ENCODE peak calls at places on chromosomes 6 and 20, in eight cellular contexts. R is NCI-H1694; S is activated CD8-positive, alpha-beta memory T cell treated with anti-CD3 and anti-CD28 coated beads, Interleukin-2, amount 50 U/mL, for 48 hours; F is nephron progenitor cell; T is HTR-8/SVneo; L is NCI-H1105; I is mesothelial cell of epicardium; H is AG04450. B is an unnamed sample.

GRCh38 chr20:36544134-36545018 is 3.1 kb downstream of the MYL9 start:
- DNase-seq in S (no peak), T (no peak), R (no peak), L (no peak), I (no peak), F (no peak), H (no peak), B (no peak)

GRCh38 chr20:51961964-51962761 is 159.8 kb upstream of the SALL4 start:
- DNase-seq in F (no peak), I (no peak), T (no peak), R (no peak), S (no peak), H (no peak), L (no peak), B (no peak)

GRCh38 chr6:26125015-26125690 is 37.9 kb downstream of the HFE start:
- DNase-seq in I (no peak), H (no peak), L (no peak), R (no peak), F (no peak), T (no peak), S (peak; percentile 63), B (peak; percentile 56)

GRCh38 chr20:33419140-33419974 is 18.0 kb upstream of the CDK5RAP1 start:
- DNase-seq in S (no peak), L (no peak), R (no peak), H (no peak), T (no peak), I (no peak), F (no peak), B (no peak)

GRCh38 chr6:13539572-13539971 is 34.8 kb upstream of the SIRT5 start:
- DNase-seq in R (no peak), S (no peak), F (no peak), L (no peak), I (no peak), H (no peak), T (no peak), B (no peak)

GRCh38 chr6:13507306-13507855 is 20.0 kb upstream of the GFOD1 start:
- DNase-seq in R (no peak), S (no peak), H (no peak), T (no peak), F (no peak), I (no peak), L (no peak), B (no peak)

GRCh38 chr20:58618694-58619540 is 32.2 kb upstream of the STX16 start:
- DNase-seq in I (no peak), R (no peak), S (no peak), L (no peak), T (no peak), F (no peak), H (peak; percentile 59), B (no peak)

GRCh38 chr20:43901296-43901695 is 13.4 kb upstream of the TOX2 start:
- DNase-seq in H (no peak), T (no peak), F (no peak), L (no peak), I (no peak), R (no peak), S (no peak), B (no peak)

GRCh38 chr20:49794336-49795124 is 18.1 kb upstream of the SLC9A8 start:
- DNase-seq in S (no peak), R (no peak), T (no peak), I (no peak), H (no peak), L (no peak), F (no peak), B (no peak)

GRCh38 chr6:28211840-28212509 is 13.1 kb upstream of the ZSCAN9 start:
- DNase-seq in T (no peak), R (no peak), F (no peak), S (no peak), H (no peak), I (no peak), L (no peak), B (no peak)

GRCh38 chr6:33431880-33432541 is 12.1 kb downstream of the SYNGAP1 start:
- DNase-seq in R (no peak), F (no peak), T (no peak), L (no peak), H (no peak), S (no peak), I (no peak), B (no peak)

GRCh38 chr6:156976144-156977088 is 199.2 kb downstream of the ARID1B start:
- DNase-seq in F (no peak), R (no peak), H (no peak), L (peak; percentile 16), S (no peak), T (no peak), I (no peak), B (no peak)

GRCh38 chr6:66533921-66534404 is 826.9 kb upstream of the EYS start:
- DNase-seq in S (no peak), I (no peak), L (no peak), T (no peak), H (no peak), F (no peak), R (no peak), B (no peak)

GRCh38 chr6:92371211-92371610 is 1048.1 kb downstream of the EPHA7 start:
- DNase-seq in I (no peak), H (no peak), S (no peak), R (no peak), T (no peak), F (no peak), L (no peak), B (no peak)

GRCh38 chr6:46998436-46999017 is 43.6 kb downstream of the ADGRF1 start:
- DNase-seq in S (no peak), L (no peak), F (no peak), R (no peak), T (no peak), I (no peak), H (no peak), B (peak; percentile 66)

GRCh38 chr6:55617272-55617671 is 38.3 kb upstream of the HMGCLL1 start:
- DNase-seq in H (no peak), L (peak; percentile 31), S (no peak), I (no peak), F (peak; percentile 19), R (peak; percentile 30), T (no peak), B (peak; percentile 27)

GRCh38 chr6:158911746-158912158 is 88.2 kb downstream of the RSPH3 start:
- DNase-seq in L (no peak), F (no peak), S (no peak), T (no peak), H (no peak), I (no peak), R (no peak), B (no peak)

GRCh38 chr6:1611322-1611571 is 1.5 kb downstream of the FOXC1 start:
- DNase-seq in R (no peak), H (no peak), T (peak; percentile 61), L (no peak), S (no peak), F (no peak), I (no peak), B (no peak)

GRCh38 chr6:22975079-22975478 is 405.7 kb downstream of the HDGFL1 start:
- DNase-seq in H (no peak), S (no peak), F (no peak), R (no peak), L (no peak), T (no peak), I (no peak), B (no peak)

GRCh38 chr20:25464501-25465204 is 57.2 kb downstream of the GINS1 start:
- DNase-seq in I (no peak), R (peak; percentile 44), T (no peak), F (no peak), H (no peak), S (no peak), L (no peak), B (no peak)

GRCh38 chr6:147779624-147780023 is 271.1 kb downstream of the SAMD5 start:
- DNase-seq in H (no peak), T (no peak), I (no peak), L (no peak), F (no peak), R (no peak), S (no peak), B (no peak)

GRCh38 chr6:83231146-83231545 is 38.0 kb downstream of the RWDD2A start:
- DNase-seq in H (peak; percentile 62), R (no peak), S (no peak), L (no peak), I (no peak), F (no peak), T (no peak), B (no peak)

GRCh38 chr20:20603339-20603990 is 109.0 kb downstream of the RALGAPA2 start:
- DNase-seq in H (no peak), F (peak; percentile 25), I (no peak), L (peak; percentile 99), R (peak; percentile 80), S (no peak), T (no peak), B (no peak)

GRCh38 chr6:73121421-73121993 is 103.8 kb downstream of the KHDC1L start:
- DNase-seq in S (no peak), R (no peak), H (no peak), I (no peak), F (no peak), T (no peak), L (no peak), B (no peak)

GRCh38 chr6:98800866-98801265 is 33.5 kb upstream of the POU3F2 start:
- DNase-seq in S (no peak), H (no peak), R (no peak), L (no peak), F (no peak), T (no peak), I (no peak), B (no peak)

GRCh38 chr6:72646604-72647485 is 25.0 kb downstream of the KCNQ5 start:
- DNase-seq in T (no peak), F (no peak), R (no peak), I (no peak), L (no peak), H (no peak), S (no peak), B (no peak)

GRCh38 chr6:157460182-157460999 is 79.4 kb downstream of the ZDHHC14 start:
- DNase-seq in I (no peak), L (no peak), T (no peak), R (no peak), H (no peak), S (peak; percentile 69), F (no peak), B (no peak)

GRCh38 chr20:34948030-34948429 is 7.6 kb downstream of the GSS start:
- DNase-seq in T (peak; percentile 40), R (no peak), S (no peak), H (peak; percentile 57), F (no peak), I (no peak), L (no peak), B (no peak)

GRCh38 chr6:56868687-56869086 is 86.2 kb upstream of the BEND6 start:
- DNase-seq in T (peak; percentile 66), F (no peak), R (no peak), H (no peak), I (no peak), L (no peak), S (no peak), B (no peak)